ENCODE peak calls at places on chromosomes 2 and 18, in seven cellular contexts. T is neuronal stem cell, I is activated T-cell treated with anti-CD3 and anti-CD28 coated beads for 1 hour, Y is NB4, D is fibroblast of mammary gland, J is GDM1, Q is HTR-8/SVneo. B is an unnamed sample.

GRCh38 chr2:217918220-217919024 is 84.4 kb downstream of the TNS1 start:
- DNase-seq in Y (peak; percentile 29), J (no peak), D (no peak), T (peak; percentile 11), I (no peak), Q (no peak), B (no peak)

GRCh38 chr2:10019174-10019971 is 24.0 kb upstream of the KLF11 start:
- DNase-seq in J (peak; percentile 44), Q (no peak), T (no peak), I (no peak), Y (no peak), D (peak; percentile 24), B (no peak)

GRCh38 chr2:101736861-101737291 is 39.4 kb downstream of the MAP4K4 start:
- DNase-seq in T (no peak), I (no peak), J (no peak), D (peak; percentile 87), Y (peak; percentile 82), Q (peak; percentile 34), B (no peak)

GRCh38 chr18:48948112-48949050 is 2.4 kb downstream of the SMAD7 start:
- DNase-seq in D (no peak), Q (no peak), Y (peak; percentile 69), J (no peak), T (no peak), I (peak; percentile 44), B (no peak)

GRCh38 chr2:83764447-83765005 is 694.6 kb downstream of the SUCLG1 start:
- DNase-seq in I (no peak), Q (no peak), T (no peak), Y (no peak), J (no peak), D (no peak), B (no peak)

GRCh38 chr2:236653863-236654262 is 84.2 kb downstream of the ACKR3 start:
- DNase-seq in Y (no peak), D (no peak), Q (no peak), T (no peak), I (no peak), J (no peak), B (peak; percentile 13)

GRCh38 chr2:217753460-217754200 is 249.2 kb downstream of the TNS1 start:
- DNase-seq in Q (no peak), Y (no peak), T (no peak), D (no peak), I (no peak), J (no peak), B (no peak)

GRCh38 chr2:240955306-240956101 is 42.9 kb upstream of the SNED1 start:
- DNase-seq in Y (no peak), T (no peak), Q (no peak), D (no peak), I (no peak), J (no peak), B (peak; percentile 68)

GRCh38 chr18:58545338-58546096 is 83.4 kb downstream of the ALPK2 start:
- DNase-seq in Q (no peak), T (no peak), I (no peak), Y (no peak), D (no peak), J (no peak), B (no peak)

GRCh38 chr2:1053781-1054180 is 103.1 kb downstream of the SNTG2 start:
- DNase-seq in I (no peak), Q (no peak), Y (no peak), T (no peak), J (no peak), D (no peak), B (no peak)

GRCh38 chr2:201158111-201158929 is 24.6 kb upstream of the CASP10 start:
- DNase-seq in I (peak; percentile 38), J (peak; percentile 85), Y (peak; percentile 95), T (peak; percentile 55), D (peak; percentile 83), Q (peak; percentile 77), B (peak; percentile 72)

GRCh38 chr2:238081150-238081549 is 19.0 kb upstream of the ESPNL start:
- DNase-seq in Y (no peak), Q (no peak), D (no peak), J (no peak), T (no peak), I (no peak), B (no peak)

GRCh38 chr2:143909577-143909976 is 610.3 kb downstream of the ZEB2 start:
- DNase-seq in J (no peak), Y (no peak), I (no peak), T (no peak), D (no peak), Q (no peak), B (no peak)

GRCh38 chr2:105912081-105912480 is 167.4 kb downstream of the NCK2 start:
- DNase-seq in I (no peak), T (no peak), Q (no peak), Y (no peak), D (peak; percentile 22), J (no peak), B (no peak)

GRCh38 chr2:102082591-102083586 is 59.7 kb upstream of the IL1R1 start:
- DNase-seq in J (peak; percentile 44), D (peak; percentile 97), I (no peak), Y (peak; percentile 87), T (no peak), Q (no peak), B (no peak)